ENCODE peak calls at places on chromosome 17, in seven cellular contexts. One of them, this sample, is unnamed.

GRCh38 chr17:15309793-15310192 is 31.6 kb downstream of the TEKT3 start:
- DNase-seq in T47D: no peak
- DNase-seq in NCI-H1417: no peak
- DNase-seq in renal cortical epithelial cell: no peak
- DNase-seq in T-cell: no peak
- DNase-seq in nephron progenitor cell: no peak
- DNase-seq in Calu3: no peak
- DNase-seq in this sample: no peak

GRCh38 chr17:77319211-77320031 is 178.7 kb downstream of the SEC14L1 start:
- DNase-seq in T47D: no peak
- DNase-seq in NCI-H1417: no peak
- DNase-seq in renal cortical epithelial cell: peak
- DNase-seq in T-cell: peak
- DNase-seq in nephron progenitor cell: peak
- DNase-seq in Calu3: peak
- DNase-seq in this sample: no peak

GRCh38 chr17:48643697-48644012 is 17.5 kb upstream of the HOXB9 start:
- DNase-seq in T47D: no peak
- DNase-seq in NCI-H1417: no peak
- DNase-seq in renal cortical epithelial cell: no peak
- DNase-seq in T-cell: no peak
- DNase-seq in nephron progenitor cell: no peak
- DNase-seq in Calu3: no peak
- DNase-seq in this sample: no peak

GRCh38 chr17:79305376-79305775 is 230.8 kb downstream of the ENGASE start:
- DNase-seq in T47D: no peak
- DNase-seq in NCI-H1417: no peak
- DNase-seq in renal cortical epithelial cell: no peak
- DNase-seq in T-cell: no peak
- DNase-seq in nephron progenitor cell: no peak
- DNase-seq in Calu3: no peak
- DNase-seq in this sample: no peak

GRCh38 chr17:18256776-18257175 is 1.8 kb downstream of the FLII start:
- DNase-seq in T47D: no peak
- DNase-seq in NCI-H1417: no peak
- DNase-seq in renal cortical epithelial cell: no peak
- DNase-seq in T-cell: no peak
- DNase-seq in nephron progenitor cell: no peak
- DNase-seq in Calu3: no peak
- DNase-seq in this sample: no peak

GRCh38 chr17:12983986-12984932 is 33.6 kb downstream of the ELAC2 start:
- DNase-seq in T47D: no peak
- DNase-seq in NCI-H1417: no peak
- DNase-seq in renal cortical epithelial cell: peak
- DNase-seq in T-cell: no peak
- DNase-seq in nephron progenitor cell: no peak
- DNase-seq in Calu3: no peak
- DNase-seq in this sample: peak

GRCh38 chr17:19904412-19904811 is 36.7 kb upstream of the ULK2 start:
- DNase-seq in T47D: no peak
- DNase-seq in NCI-H1417: no peak
- DNase-seq in renal cortical epithelial cell: peak
- DNase-seq in T-cell: no peak
- DNase-seq in nephron progenitor cell: no peak
- DNase-seq in Calu3: no peak
- DNase-seq in this sample: no peak

GRCh38 chr17:58200024-58200633 is 7.6 kb downstream of the EPX start:
- DNase-seq in T47D: no peak
- DNase-seq in NCI-H1417: peak
- DNase-seq in renal cortical epithelial cell: peak
- DNase-seq in T-cell: peak
- DNase-seq in nephron progenitor cell: peak
- DNase-seq in Calu3: peak
- DNase-seq in this sample: no peak

GRCh38 chr17:80923211-80924110 is 68.2 kb upstream of the CHMP6 start:
- DNase-seq in T47D: no peak
- DNase-seq in NCI-H1417: no peak
- DNase-seq in renal cortical epithelial cell: no peak
- DNase-seq in T-cell: no peak
- DNase-seq in nephron progenitor cell: no peak
- DNase-seq in Calu3: no peak
- DNase-seq in this sample: no peak

GRCh38 chr17:31318298-31319190 is 2.9 kb downstream of the EVI2A start:
- DNase-seq in T47D: no peak
- DNase-seq in NCI-H1417: no peak
- DNase-seq in renal cortical epithelial cell: peak
- DNase-seq in T-cell: peak
- DNase-seq in nephron progenitor cell: no peak
- DNase-seq in Calu3: no peak
- DNase-seq in this sample: peak

GRCh38 chr17:82627827-82628226 is 20.4 kb downstream of the WDR45B start:
- DNase-seq in T47D: no peak
- DNase-seq in NCI-H1417: no peak
- DNase-seq in renal cortical epithelial cell: no peak
- DNase-seq in T-cell: no peak
- DNase-seq in nephron progenitor cell: no peak
- DNase-seq in Calu3: no peak
- DNase-seq in this sample: no peak

GRCh38 chr17:8072339-8072726 is 15.2 kb downstream of the ALOX12B start:
- DNase-seq in T47D: no peak
- DNase-seq in NCI-H1417: no peak
- DNase-seq in renal cortical epithelial cell: no peak
- DNase-seq in T-cell: no peak
- DNase-seq in nephron progenitor cell: peak
- DNase-seq in Calu3: no peak
- DNase-seq in this sample: no peak

GRCh38 chr17:52030096-52030495 is 128.4 kb downstream of the CA10 start:
- DNase-seq in T47D: no peak
- DNase-seq in NCI-H1417: no peak
- DNase-seq in renal cortical epithelial cell: no peak
- DNase-seq in T-cell: no peak
- DNase-seq in nephron progenitor cell: no peak
- DNase-seq in Calu3: no peak
- DNase-seq in this sample: no peak

GRCh38 chr17:4186244-4186920 is 43.4 kb downstream of the CYB5D2 start:
- DNase-seq in T47D: no peak
- DNase-seq in NCI-H1417: no peak
- DNase-seq in renal cortical epithelial cell: no peak
- DNase-seq in T-cell: no peak
- DNase-seq in nephron progenitor cell: no peak
- DNase-seq in Calu3: no peak
- DNase-seq in this sample: no peak

GRCh38 chr17:27558341-27558740 is 72.6 kb upstream of the LGALS9 start:
- DNase-seq in T47D: no peak
- DNase-seq in NCI-H1417: no peak
- DNase-seq in renal cortical epithelial cell: no peak
- DNase-seq in T-cell: no peak
- DNase-seq in nephron progenitor cell: no peak
- DNase-seq in Calu3: no peak
- DNase-seq in this sample: no peak

GRCh38 chr17:68197091-68197996 is 50.5 kb upstream of the AMZ2 start:
- DNase-seq in T47D: peak
- DNase-seq in NCI-H1417: peak
- DNase-seq in renal cortical epithelial cell: no peak
- DNase-seq in T-cell: no peak
- DNase-seq in nephron progenitor cell: peak
- DNase-seq in Calu3: no peak
- DNase-seq in this sample: no peak

GRCh38 chr17:75506888-75507287 is 8.4 kb downstream of the CASKIN2 start:
- DNase-seq in T47D: no peak
- DNase-seq in NCI-H1417: no peak
- DNase-seq in renal cortical epithelial cell: no peak
- DNase-seq in T-cell: no peak
- DNase-seq in nephron progenitor cell: no peak
- DNase-seq in Calu3: no peak
- DNase-seq in this sample: no peak

GRCh38 chr17:7237761-7238417 is 1.4 kb downstream of the PHF23 start:
- DNase-seq in T47D: no peak
- DNase-seq in NCI-H1417: peak
- DNase-seq in renal cortical epithelial cell: no peak
- DNase-seq in T-cell: peak
- DNase-seq in nephron progenitor cell: peak
- DNase-seq in Calu3: peak
- DNase-seq in this sample: peak

GRCh38 chr17:80742581-80743180 is 198.0 kb downstream of the RPTOR start:
- DNase-seq in T47D: no peak
- DNase-seq in NCI-H1417: no peak
- DNase-seq in renal cortical epithelial cell: no peak
- DNase-seq in T-cell: no peak
- DNase-seq in nephron progenitor cell: no peak
- DNase-seq in Calu3: no peak
- DNase-seq in this sample: no peak

GRCh38 chr17:15392326-15392739 is 50.9 kb upstream of the TEKT3 start:
- DNase-seq in T47D: no peak
- DNase-seq in NCI-H1417: no peak
- DNase-seq in renal cortical epithelial cell: peak
- DNase-seq in T-cell: no peak
- DNase-seq in nephron progenitor cell: no peak
- DNase-seq in Calu3: no peak
- DNase-seq in this sample: peak

GRCh38 chr17:31803494-31804213 is 55.4 kb downstream of the COPRS start:
- DNase-seq in T47D: peak
- DNase-seq in NCI-H1417: no peak
- DNase-seq in renal cortical epithelial cell: peak
- DNase-seq in T-cell: no peak
- DNase-seq in nephron progenitor cell: no peak
- DNase-seq in Calu3: no peak
- DNase-seq in this sample: no peak

GRCh38 chr17:11803635-11804034 is 193.6 kb downstream of the ZNF18 start:
- DNase-seq in T47D: no peak
- DNase-seq in NCI-H1417: no peak
- DNase-seq in renal cortical epithelial cell: no peak
- DNase-seq in T-cell: no peak
- DNase-seq in nephron progenitor cell: no peak
- DNase-seq in Calu3: no peak
- DNase-seq in this sample: no peak

GRCh38 chr17:6623941-6624340 is 16.6 kb downstream of the KIAA0753 start:
- DNase-seq in T47D: no peak
- DNase-seq in NCI-H1417: no peak
- DNase-seq in renal cortical epithelial cell: no peak
- DNase-seq in T-cell: no peak
- DNase-seq in nephron progenitor cell: no peak
- DNase-seq in Calu3: no peak
- DNase-seq in this sample: no peak

GRCh38 chr17:39627717-39628516 is 1.2 kb downstream of the PPP1R1B start:
- DNase-seq in T47D: no peak
- DNase-seq in NCI-H1417: peak
- DNase-seq in renal cortical epithelial cell: no peak
- DNase-seq in T-cell: no peak
- DNase-seq in nephron progenitor cell: no peak
- DNase-seq in Calu3: peak
- DNase-seq in this sample: no peak

GRCh38 chr17:62653831-62654829 is 26.7 kb downstream of the MRC2 start:
- DNase-seq in T47D: no peak
- DNase-seq in NCI-H1417: no peak
- DNase-seq in renal cortical epithelial cell: no peak
- DNase-seq in T-cell: no peak
- DNase-seq in nephron progenitor cell: peak
- DNase-seq in Calu3: no peak
- DNase-seq in this sample: no peak

GRCh38 chr17:38914741-38915638 is 10.4 kb upstream of the LASP1NB start:
- DNase-seq in T47D: no peak
- DNase-seq in NCI-H1417: no peak
- DNase-seq in renal cortical epithelial cell: no peak
- DNase-seq in T-cell: no peak
- DNase-seq in nephron progenitor cell: peak
- DNase-seq in Calu3: no peak
- DNase-seq in this sample: no peak

GRCh38 chr17:82616021-82616703 is 32.1 kb downstream of the WDR45B start:
- DNase-seq in T47D: no peak
- DNase-seq in NCI-H1417: no peak
- DNase-seq in renal cortical epithelial cell: no peak
- DNase-seq in T-cell: no peak
- DNase-seq in nephron progenitor cell: no peak
- DNase-seq in Calu3: no peak
- DNase-seq in this sample: no peak

GRCh38 chr17:67239597-67239996 is 5.4 kb downstream of the HELZ start:
- DNase-seq in T47D: no peak
- DNase-seq in NCI-H1417: no peak
- DNase-seq in renal cortical epithelial cell: peak
- DNase-seq in T-cell: no peak
- DNase-seq in nephron progenitor cell: no peak
- DNase-seq in Calu3: no peak
- DNase-seq in this sample: no peak